ENCODE peak calls at places on chromosomes 4 and X, in four cellular contexts. R, W, H and G are unnamed samples.

GRCh38 chr4:110211007-110211769 is 12.8 kb upstream of the ELOVL6 start:
- DNase-seq in R (peak; percentile 46), W (no peak), H (peak; percentile 28), G (no peak)

GRCh38 chrX:134625315-134625718 is 33.0 kb downstream of the PLAC1 start:
- DNase-seq in R (peak; percentile 26), W (no peak), H (no peak), G (no peak)

GRCh38 chr4:6910340-6910959 is 824 bp downstream of the TBC1D14 start:
- DNase-seq in R (no peak), W (no peak), H (peak; percentile 62), G (peak; percentile 71)

GRCh38 chr4:2426069-2426397 is 7.3 kb downstream of the CFAP99 start:
- DNase-seq in R (no peak), W (peak; percentile 63), H (no peak), G (no peak)

GRCh38 chr4:17511950-17512795 is at the start of gene QDPR:
- DNase-seq in R (peak; percentile 77), W (peak; percentile 93), H (peak; percentile 54), G (peak; percentile 90)

GRCh38 chr4:42151568-42152506 is 618 bp downstream of the BEND4 start:
- DNase-seq in R (peak; percentile 6), W (no peak), H (no peak), G (no peak)

GRCh38 chr4:170674176-170674575 is 584.4 kb upstream of the AADAT start:
- DNase-seq in R (no peak), W (no peak), H (no peak), G (no peak)

GRCh38 chr4:98577956-98578355 is 80.5 kb downstream of the TSPAN5 start:
- DNase-seq in R (no peak), W (no peak), H (no peak), G (no peak)

GRCh38 chr4:11470709-11471441 is 42.2 kb upstream of the HS3ST1 start:
- DNase-seq in R (peak; percentile 21), W (no peak), H (no peak), G (no peak)

GRCh38 chrX:68832101-68832416 is 3.2 kb downstream of the EFNB1 start:
- DNase-seq in R (peak; percentile 70), W (no peak), H (no peak), G (no peak)

GRCh38 chr4:59904331-59904730 is 1295.8 kb upstream of the ADGRL3 start:
- DNase-seq in R (no peak), W (no peak), H (no peak), G (no peak)

GRCh38 chr4:38084984-38085383 is 124.8 kb downstream of the PTTG2 start:
- DNase-seq in R (no peak), W (no peak), H (no peak), G (no peak)

GRCh38 chrX:113202601-113203000 is 362.0 kb upstream of the AMOT start:
- DNase-seq in R (no peak), W (no peak), H (no peak), G (no peak)

GRCh38 chrX:3516051-3516541 is 169.6 kb upstream of the MXRA5 start:
- DNase-seq in R (no peak), W (no peak), H (no peak), G (no peak)

GRCh38 chr4:14790487-14790886 is 211.8 kb upstream of the CPEB2 start:
- DNase-seq in R (no peak), W (no peak), H (no peak), G (no peak)

GRCh38 chr4:107854326-107855030 is 29.7 kb downstream of the SGMS2 start:
- DNase-seq in R (no peak), W (no peak), H (no peak), G (no peak)

GRCh38 chr4:177505171-177505615 is 63.0 kb upstream of the AGA start:
- DNase-seq in R (no peak), W (no peak), H (no peak), G (no peak)

GRCh38 chr4:158722291-158722916 is 792 bp downstream of the PPID start:
- DNase-seq in R (peak; percentile 51), W (no peak), H (peak; percentile 10), G (no peak)

GRCh38 chr4:183987529-183987946 is 82.4 kb downstream of the STOX2 start:
- DNase-seq in R (peak; percentile 21), W (peak; percentile 86), H (peak; percentile 26), G (no peak)

GRCh38 chrX:111052478-111052877 is 43.5 kb upstream of the PAK3 start:
- DNase-seq in R (no peak), W (no peak), H (no peak), G (no peak)

GRCh38 chrX:111047575-111047974 is 48.4 kb upstream of the PAK3 start:
- DNase-seq in R (no peak), W (no peak), H (no peak), G (no peak)
- TF ChIP-seq POLR2A in R (no peak), W (no peak), H (no peak), G (no peak)

GRCh38 chr4:72171761-72172160 is 140.0 kb downstream of the NPFFR2 start:
- DNase-seq in R (no peak), W (no peak), H (no peak), G (no peak)
- H3K4me3 ChIP-seq in R (no peak overlapping the region), W (no peak overlapping the region), H (no peak overlapping the region), G (no peak overlapping the region)

DNA sequence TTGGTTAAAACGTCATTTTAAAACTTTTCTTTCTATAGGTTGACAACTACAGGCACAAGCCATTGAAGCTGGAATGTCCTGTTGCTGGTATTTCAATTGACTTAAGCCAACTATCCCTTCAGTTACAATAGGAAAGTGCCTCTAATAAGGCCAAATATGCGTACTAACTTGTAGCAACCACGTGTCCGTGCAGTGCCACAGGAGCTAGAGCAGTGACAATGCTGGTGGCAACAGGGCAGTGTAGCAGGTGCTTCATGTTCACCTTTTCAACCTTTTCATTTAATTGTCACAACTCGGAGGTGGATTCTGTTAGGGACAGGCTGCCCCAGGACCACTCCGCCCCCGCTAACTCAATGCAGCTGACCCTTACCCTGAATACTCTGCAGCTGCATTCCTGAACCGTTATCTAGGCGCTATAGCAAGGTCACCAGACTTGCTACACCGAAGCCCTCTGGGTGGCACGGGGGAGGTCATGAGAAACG is 37.7 kb downstream of the ERVMER34-1 start:
- DNase-seq in R (peak; percentile 22), W (no peak), H (no peak), G (no peak)
- TF ChIP-seq POLR2A in R (no peak), W (no peak), H (no peak), G (no peak)

GRCh38 chr4:76800902-76801301 is 97.0 kb downstream of the SOWAHB start:
- DNase-seq in R (no peak), W (no peak), H (no peak), G (no peak)
- H3K4me3 ChIP-seq in R (no peak overlapping the region), W (no peak overlapping the region), H (no peak overlapping the region), G (no peak overlapping the region)